ENCODE peak calls at places on chromosomes 7 and 10, in four cellular contexts. L is sigmoid colon, Y is body of pancreas, E is endothelial cell of umbilical vein. F is an unnamed sample.

GRCh38 chr10:51073461-51074237 is 638 bp upstream of the PRKG1 start:
- DNase-seq in L (peak; percentile 78), Y (peak; percentile 40), E (no peak), F (no peak)

GRCh38 chr7:128891110-128891941 is 19.2 kb downstream of the KCP start:
- DNase-seq in L (peak; percentile 63), Y (peak; percentile 19), E (no peak), F (no peak)

GRCh38 chr10:77456414-77456813 is 181.2 kb downstream of the KCNMA1 start:
- DNase-seq in L (no peak), Y (peak; percentile 34), E (no peak), F (no peak)

GRCh38 chr10:46240684-46241565 is 45.9 kb upstream of the ANTXRL start:
- DNase-seq in L (no peak), Y (no peak), E (no peak), F (no peak)

GRCh38 chr7:94367940-94368339 is 26.8 kb upstream of the COL1A2 start:
- DNase-seq in L (no peak), Y (no peak), E (no peak), F (no peak)

GRCh38 chr10:83012866-83013265 is 1126.4 kb upstream of the GHITM start:
- DNase-seq in L (no peak), Y (no peak), E (no peak), F (no peak)

GRCh38 chr10:95756061-95756751 is at the start of gene ENTPD1:
- DNase-seq in L (no peak), Y (no peak), E (peak; percentile 66), F (no peak)

GRCh38 chr10:71326464-71326881 is 7.4 kb downstream of the SLC29A3 start:
- DNase-seq in L (no peak), Y (no peak), E (no peak), F (no peak)

GRCh38 chr10:517872-518475 is 171.5 kb downstream of the DIP2C start:
- DNase-seq in L (peak; percentile 54), Y (peak; percentile 44), E (no peak), F (no peak)

GRCh38 chr10:75234017-75234682 is 1.6 kb downstream of the COMTD1 start:
- DNase-seq in L (peak; percentile 96), Y (peak; percentile 99), E (peak; percentile 82), F (peak; percentile 98)

DNA sequence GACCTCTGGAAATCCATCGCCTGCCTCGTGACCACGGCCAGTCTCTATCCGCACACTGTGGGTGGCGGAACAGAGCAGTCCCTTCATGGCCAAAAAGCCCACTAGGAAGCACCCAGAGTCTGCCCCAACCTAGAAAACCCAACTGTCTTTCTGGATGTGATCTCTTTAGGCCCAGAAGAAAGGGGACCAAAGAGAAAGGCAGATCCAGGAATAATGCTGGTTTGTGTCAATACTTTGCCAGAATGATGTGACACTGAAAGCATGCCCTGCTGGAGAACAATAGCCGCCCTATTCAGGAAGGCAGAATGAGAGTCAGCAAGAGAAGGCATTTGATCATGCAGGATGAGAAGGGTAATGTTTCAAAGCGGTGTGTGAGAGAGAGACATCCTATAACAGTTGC is 274.7 kb downstream of the USP6NL start:
- DNase-seq in L (no peak), Y (no peak), E (peak; percentile 48), F (no peak)
- TF ChIP-seq POLR2A in L (no peak), Y (no peak), E (no peak), F (no peak)

GRCh38 chr7:93231264-93231663 is 902 bp upstream of the VPS50 start:
- DNase-seq in L (no peak), Y (no peak), E (no peak), F (peak; percentile 11)

GRCh38 chr7:93228302-93228701 is 2.0 kb upstream of the HEPACAM2 start:
- DNase-seq in L (no peak), Y (no peak), E (peak; percentile 67), F (peak; percentile 80)

GRCh38 chr7:93231799-93232672 is at the start of gene VPS50:
- DNase-seq in L (peak; percentile 97), Y (peak; percentile 95), E (peak; percentile 99), F (peak; percentile 97)

GRCh38 chr7:93226310-93226709 is at the start of gene HEPACAM2:
- DNase-seq in L (no peak), Y (no peak), E (no peak), F (no peak)
- TF ChIP-seq POLR2A in L (no peak), Y (no peak), E (no peak), F (no peak)

GRCh38 chr10:4347397-4347796 is 478.6 kb upstream of the AKR1E2 start:
- DNase-seq in L (no peak), Y (no peak), E (no peak), F (no peak)

GRCh38 chr10:4343798-4344370 is 482.1 kb upstream of the AKR1E2 start:
- DNase-seq in L (no peak), Y (no peak), E (no peak), F (no peak)

GRCh38 chr10:4344544-4344994 is 481.4 kb upstream of the AKR1E2 start:
- DNase-seq in L (peak; percentile 90), Y (peak; percentile 20), E (no peak), F (no peak)

GRCh38 chr10:4345842-4346241 is 480.2 kb upstream of the AKR1E2 start:
- DNase-seq in L (no peak), Y (no peak), E (no peak), F (no peak)

DNA sequence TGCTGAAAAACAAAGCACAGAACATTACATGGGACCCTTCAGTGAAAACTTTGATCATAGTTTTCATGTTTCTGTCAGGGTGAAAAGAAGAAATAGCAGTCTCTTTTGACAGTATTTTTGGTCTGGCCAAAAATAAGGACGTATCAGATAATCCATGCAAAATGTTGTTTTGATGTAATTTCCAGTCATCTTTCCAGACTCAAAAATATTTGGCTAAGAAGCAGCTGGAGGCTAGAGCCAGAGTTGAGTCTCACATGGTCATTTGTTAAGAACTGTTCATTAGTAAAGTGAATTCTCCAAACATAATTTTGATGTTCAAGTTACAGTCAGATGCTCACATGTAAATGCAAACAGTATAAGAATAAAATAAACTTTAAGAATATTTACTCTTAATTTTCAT is 479.8 kb upstream of the AKR1E2 start:
- DNase-seq in L (no peak), Y (no peak), E (no peak), F (no peak)
- TF ChIP-seq POLR2A in L (no peak), Y (no peak), E (no peak), F (no peak)

GRCh38 chr10:79042639-79043411 is 25.9 kb upstream of the ZMIZ1 start:
- DNase-seq in L (no peak), Y (no peak), E (no peak), F (no peak)

GRCh38 chr10:79034271-79034876 is 34.4 kb upstream of the ZMIZ1 start:
- DNase-seq in L (no peak), Y (no peak), E (no peak), F (no peak)

GRCh38 chr10:79044036-79044664 is 24.6 kb upstream of the ZMIZ1 start:
- DNase-seq in L (peak; percentile 26), Y (no peak), E (no peak), F (no peak)

GRCh38 chr10:79038104-79038840 is 30.5 kb upstream of the ZMIZ1 start:
- DNase-seq in L (no peak), Y (no peak), E (no peak), F (no peak)

DNA sequence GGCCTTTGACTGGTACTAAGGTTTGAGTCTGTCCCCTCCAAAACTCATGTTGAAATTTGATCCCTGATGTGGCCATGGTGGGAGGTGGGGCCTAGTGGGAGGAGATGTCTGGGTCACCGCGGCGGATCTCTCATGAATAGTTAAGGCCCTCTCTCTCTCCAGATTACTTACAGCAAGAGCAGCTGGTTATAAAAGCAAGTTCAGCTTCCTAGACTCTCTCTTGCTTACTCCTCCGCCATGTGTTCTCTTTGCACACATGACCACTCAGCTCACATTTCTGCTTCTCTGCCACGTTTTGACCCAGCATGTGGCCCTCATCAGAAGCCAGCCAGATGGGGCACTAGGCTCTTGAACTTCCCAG is 29.9 kb upstream of the ZMIZ1 start:
- DNase-seq in L (peak; percentile 40), Y (no peak), E (no peak), F (no peak)
- TF ChIP-seq POLR2A in L (no peak), Y (no peak), E (no peak), F (no peak)

GRCh38 chr10:60299961-60300883 is 89.5 kb downstream of the ANK3 start:
- DNase-seq in L (no peak), Y (no peak), E (peak; percentile 67), F (no peak)
- TF ChIP-seq POLR2A in L (no peak), Y (no peak), E (no peak), F (no peak)

GRCh38 chr10:14667748-14668147 is 106.9 kb downstream of the FAM107B start:
- DNase-seq in L (no peak), Y (no peak), E (no peak), F (no peak)
- TF ChIP-seq POLR2A in L (no peak), Y (no peak), E (no peak), F (no peak)

GRCh38 chr10:133379801-133380666 is 972 bp downstream of the PAOX start:
- DNase-seq in L (no peak), Y (no peak), E (no peak), F (no peak)

GRCh38 chr10:133378251-133379096 is 588 bp upstream of the PAOX start:
- DNase-seq in L (peak; percentile 81), Y (peak; percentile 64), E (peak; percentile 54), F (peak; percentile 66)

GRCh38 chr10:133377818-133378250 is 1.2 kb upstream of the PAOX start:
- DNase-seq in L (no peak), Y (no peak), E (no peak), F (no peak)

GRCh38 chr10:133381041-133381440 is 2.0 kb downstream of the PAOX start:
- DNase-seq in L (no peak), Y (no peak), E (no peak), F (no peak)

GRCh38 chr10:133379152-133379800 is at the start of gene PAOX:
- DNase-seq in L (peak; percentile 88), Y (peak; percentile 81), E (peak; percentile 28), F (peak; percentile 57)
- TF ChIP-seq POLR2A in L (no peak), Y (peak; percentile 34), E (peak; percentile 64), F (no peak)

F was measured in erythroblast.